ENCODE peak calls at places on chromosomes 12 and 14, in seven cellular contexts. Q is K562, W is stomach, I is ovary, P is uterus, G is lower leg skin, F is H54. N is an unnamed sample.
A peak's percentile ranks its signal among the peaks of the same experiment; 100 is the strongest.

GRCh38 chr14:33938131-33938949 is 12.5 kb downstream of the EGLN3 start:
- DNase-seq in Q (peak; percentile 54), W (peak; percentile 85), I (peak; percentile 41), P (peak; percentile 64), G (peak; percentile 52), F (no peak), N (peak; percentile 87)

GRCh38 chr14:99177876-99178630 is 93.9 kb downstream of the BCL11B start:
- DNase-seq in Q (no peak), W (no peak), I (no peak), P (no peak), G (no peak), F (no peak), N (peak; percentile 56)

GRCh38 chr12:88960213-88960878 is 380.1 kb upstream of the KITLG start:
- DNase-seq in Q (no peak), W (no peak), I (no peak), P (no peak), G (no peak), F (no peak), N (no peak)

GRCh38 chr12:79302171-79302841 is 388.5 kb downstream of the PAWR start:
- DNase-seq in Q (no peak), W (no peak), I (no peak), P (no peak), G (no peak), F (no peak), N (no peak)

GRCh38 chr12:16075887-16076286 is 164.8 kb downstream of the DERA start:
- DNase-seq in Q (no peak), W (no peak), I (no peak), P (no peak), G (no peak), F (no peak), N (no peak)

GRCh38 chr12:127670294-127670693 is 596.7 kb upstream of the TMEM132C start:
- DNase-seq in Q (no peak), W (no peak), I (no peak), P (no peak), G (no peak), F (no peak), N (no peak)

GRCh38 chr12:57726151-57726883 is 12.2 kb downstream of the AGAP2 start:
- DNase-seq in Q (no peak), W (peak; percentile 74), I (peak; percentile 85), P (peak; percentile 82), G (peak; percentile 78), F (peak; percentile 97), N (peak; percentile 91)

GRCh38 chr14:84804498-84805294 is 725.2 kb upstream of the FLRT2 start:
- DNase-seq in Q (no peak), W (no peak), I (no peak), P (no peak), G (no peak), F (no peak), N (no peak)

GRCh38 chr14:68079941-68080697 is 260.5 kb downstream of the RAD51B start:
- DNase-seq in Q (no peak), W (no peak), I (no peak), P (no peak), G (no peak), F (no peak), N (no peak)

DNA sequence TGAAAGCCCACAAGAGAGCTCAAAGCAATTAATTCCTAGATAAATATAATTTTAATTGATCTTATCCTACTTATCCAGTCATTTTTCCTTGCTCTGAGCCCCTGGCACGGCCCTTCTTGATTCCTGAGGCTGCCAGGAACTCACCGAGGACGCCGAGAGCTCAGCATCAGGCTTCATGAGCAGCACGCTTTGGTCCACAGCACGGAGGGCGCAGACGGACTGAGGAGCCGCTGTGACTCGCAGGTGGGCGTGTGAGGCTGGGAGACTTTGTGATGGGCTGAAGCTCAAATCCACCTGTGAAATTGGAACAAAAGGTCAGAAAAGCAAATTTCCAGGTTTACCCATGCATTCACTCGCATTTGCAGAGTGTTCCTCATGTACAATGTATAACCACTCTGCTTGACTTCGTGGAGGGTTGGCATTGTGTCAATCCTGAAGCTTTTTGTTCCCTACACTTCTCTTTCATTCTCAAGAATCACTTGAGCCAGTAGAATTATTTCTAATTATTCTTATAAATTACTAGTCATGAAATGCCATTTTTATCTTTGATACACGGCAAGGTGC is 17.2 kb downstream of the A2M start:
- DNase-seq in Q (no peak), W (no peak), I (no peak), P (no peak), G (no peak), F (no peak), N (no peak)
- TF ChIP-seq POLR2A in Q (no peak), W (no peak), I (no peak), P (no peak), G (no peak), F (no peak), N (no peak)

GRCh38 chr14:93004699-93005082 is 81.7 kb downstream of the CHGA start:
- DNase-seq in Q (no peak), W (no peak), I (no peak), P (no peak), G (no peak), F (no peak), N (no peak)

GRCh38 chr14:93005838-93006237 is 82.9 kb downstream of the CHGA start:
- DNase-seq in Q (no peak), W (no peak), I (no peak), P (no peak), G (no peak), F (no peak), N (no peak)

GRCh38 chr14:93006484-93007128 is 83.7 kb downstream of the CHGA start:
- DNase-seq in Q (no peak), W (no peak), I (no peak), P (no peak), G (no peak), F (peak; percentile 38), N (no peak)

GRCh38 chr14:93003945-93004698 is 81.2 kb downstream of the CHGA start:
- DNase-seq in Q (no peak), W (no peak), I (no peak), P (peak; percentile 58), G (no peak), F (no peak), N (no peak)

GRCh38 chr14:93005135-93005813 is 82.3 kb downstream of the CHGA start:
- DNase-seq in Q (no peak), W (peak; percentile 83), I (no peak), P (no peak), G (no peak), F (no peak), N (no peak)
- TF ChIP-seq POLR2A in Q (no peak), W (no peak), I (no peak), P (no peak), G (no peak), F (no peak), N (no peak)

GRCh38 chr14:72643317-72643801 is 250.5 kb downstream of the DPF3 start:
- DNase-seq in Q (no peak), W (no peak), I (no peak), P (no peak), G (no peak), F (peak; percentile 97), N (no peak)
- TF ChIP-seq POLR2A in Q (no peak), W (no peak), I (no peak), P (no peak), G (no peak), F (peak; percentile 33), N (no peak)

GRCh38 chr14:77707724-77708408 is at the start of the genes ALKBH1 and SLIRP:
- DNase-seq in Q (peak; percentile 66), W (peak; percentile 90), I (peak; percentile 89), P (peak; percentile 84), G (peak; percentile 83), F (peak; percentile 50), N (peak; percentile 92)
- TF ChIP-seq POLR2A in Q (peak; percentile 96), W (no peak), I (peak; percentile 62), P (no peak), G (peak; percentile 16), F (peak; percentile 58), N (peak; percentile 66)

DNA sequence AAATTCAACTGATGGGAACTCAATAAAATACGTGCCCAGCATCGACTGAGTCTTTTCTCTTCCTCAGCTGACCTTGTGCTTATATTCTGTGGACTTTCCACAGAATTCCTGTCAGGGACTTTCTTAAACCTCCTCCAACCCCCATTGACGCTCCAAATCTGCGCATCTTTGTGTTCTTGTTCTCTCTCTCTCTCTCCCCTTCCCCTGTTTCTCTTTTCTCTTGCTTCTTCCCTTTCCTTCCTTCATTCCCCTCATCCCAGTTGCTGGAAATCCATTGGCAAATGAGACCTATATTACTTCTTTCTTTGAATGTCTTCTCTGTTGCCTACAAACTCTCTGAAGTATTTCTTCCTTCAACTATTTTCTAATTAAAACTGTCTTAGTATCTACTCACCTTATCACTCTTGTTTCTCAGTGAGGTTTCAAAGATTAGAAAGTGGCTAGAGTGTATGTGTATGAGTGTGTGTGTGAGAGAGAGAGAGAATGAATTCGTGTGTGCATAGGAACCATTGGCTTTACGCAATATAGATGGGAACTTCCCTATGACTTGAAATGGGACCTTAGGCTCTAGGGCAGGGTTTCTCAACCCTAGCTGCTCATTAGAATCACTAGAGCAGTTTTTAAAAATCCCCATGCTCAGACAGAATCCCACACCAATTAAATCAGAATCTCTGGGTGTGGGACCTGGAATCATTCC is 41.8 kb upstream of the DHRS7 start:
- DNase-seq in Q (no peak), W (no peak), I (no peak), P (no peak), G (no peak), F (no peak), N (no peak)
- TF ChIP-seq POLR2A in Q (no peak), W (no peak), I (no peak), P (no peak), G (no peak), F (no peak), N (no peak)

GRCh38 chr12:124740691-124741137 is 123.0 kb downstream of the SCARB1 start:
- DNase-seq in Q (peak; percentile 26), W (peak; percentile 78), I (no peak), P (no peak), G (no peak), F (peak; percentile 67), N (peak; percentile 83)
- TF ChIP-seq POLR2A in Q (no peak), W (no peak), I (no peak), P (no peak), G (no peak), F (no peak), N (no peak)

DNA sequence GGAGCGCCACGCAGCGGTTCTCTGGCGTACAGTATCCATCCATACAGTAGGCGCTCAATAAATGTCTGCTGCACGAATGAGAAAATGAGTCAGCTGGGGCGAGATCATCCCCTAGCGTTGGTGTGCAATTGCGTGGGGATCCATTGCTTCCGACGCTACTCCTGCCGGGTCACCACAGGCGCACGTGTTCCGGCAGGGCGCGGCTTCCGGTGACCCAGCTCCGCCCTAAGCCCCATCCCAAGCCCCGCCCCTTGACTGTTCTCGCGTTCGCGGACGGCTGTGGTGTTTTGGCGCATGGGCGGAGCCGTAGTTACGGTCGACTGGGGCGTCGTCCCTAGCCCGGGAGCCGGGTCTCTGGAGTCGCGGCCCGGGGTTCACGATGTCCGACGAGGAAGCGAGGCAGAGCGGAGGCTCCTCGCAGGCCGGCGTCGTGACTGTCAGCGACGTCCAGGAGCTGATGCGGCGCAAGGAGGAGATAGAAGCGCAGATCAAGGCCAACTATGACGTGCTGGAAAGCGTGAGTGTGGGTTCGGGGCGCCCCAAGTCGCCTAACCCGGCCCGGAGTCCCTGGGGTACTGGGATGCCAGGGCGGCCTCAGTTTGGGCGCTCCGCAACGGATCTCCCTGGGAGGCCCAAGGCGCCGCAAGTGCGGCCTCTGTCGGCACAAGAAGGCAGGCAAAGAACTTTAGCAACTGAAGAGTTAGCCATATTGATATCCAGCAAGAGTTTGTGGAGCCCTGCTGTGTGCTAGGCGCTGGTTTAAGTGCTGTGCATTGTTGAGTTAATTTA is at the start of gene PSMD9:
- DNase-seq in Q (peak; percentile 96), W (peak; percentile 99), I (peak; percentile 99), P (peak; percentile 98), G (peak; percentile 96), F (peak; percentile 89), N (peak; percentile 99)
- TF ChIP-seq POLR2A in Q (peak; percentile 94), W (no peak), I (no peak), P (peak; percentile 54), G (no peak), F (peak; percentile 93), N (peak; percentile 74)

N was measured in sigmoid colon.